ENCODE peak calls at places on chromosomes 3 and 15, in ten cellular contexts. Q, W, V, O, D, T, Z, R, I and E are unnamed samples.

GRCh38 chr3:46996689-46997452 is 17.4 kb downstream of the NBEAL2 start:
- DNase-seq in Q (no peak), W (no peak), V (no peak), O (no peak), D (no peak), T (peak), Z (no peak), R (peak), I (no peak), E (no peak)

GRCh38 chr3:54835701-54836100 is 92.2 kb downstream of the LRTM1 start:
- DNase-seq in Q (no peak), W (no peak), V (no peak), O (no peak), D (no peak), T (no peak), Z (no peak), R (no peak), I (no peak), E (no peak)

GRCh38 chr3:184567924-184568590 is 6.5 kb downstream of the EPHB3 start:
- DNase-seq in Q (no peak), W (no peak), V (no peak), O (no peak), D (no peak), T (peak), Z (no peak), R (no peak), I (peak), E (no peak)

GRCh38 chr3:170961616-170962400 is 53.4 kb upstream of the EIF5A2 start:
- DNase-seq in Q (peak), W (peak), V (no peak), O (no peak), D (no peak), T (no peak), Z (no peak), R (peak), I (no peak), E (peak)

GRCh38 chr3:46517016-46517770 is 19.4 kb downstream of the RTP3 start:
- DNase-seq in Q (no peak), W (peak), V (no peak), O (no peak), D (no peak), T (no peak), Z (peak), R (peak), I (no peak), E (no peak)

GRCh38 chr3:171883893-171884279 is 40.7 kb downstream of the TMEM212 start:
- DNase-seq in Q (no peak), W (no peak), V (no peak), O (no peak), D (no peak), T (no peak), Z (no peak), R (no peak), I (no peak), E (no peak)

GRCh38 chr3:52052831-52053306 is 3.5 kb downstream of the DUSP7 start:
- DNase-seq in Q (peak), W (no peak), V (peak), O (no peak), D (peak), T (peak), Z (peak), R (peak), I (no peak), E (peak)

GRCh38 chr3:99439892-99440291 is 198.5 kb upstream of the COL8A1 start:
- DNase-seq in Q (no peak), W (no peak), V (no peak), O (no peak), D (no peak), T (no peak), Z (no peak), R (no peak), I (no peak), E (no peak)

GRCh38 chr3:72492240-72492639 is 356.0 kb downstream of the SHQ1 start:
- DNase-seq in Q (no peak), W (no peak), V (peak), O (no peak), D (peak), T (no peak), Z (peak), R (peak), I (no peak), E (no peak)

GRCh38 chr3:128383316-128384235 is 83.1 kb downstream of the DNAJB8 start:
- DNase-seq in Q (no peak), W (peak), V (peak), O (peak), D (peak), T (peak), Z (no peak), R (peak), I (no peak), E (no peak)

GRCh38 chr3:190491533-190492054 is 22.3 kb upstream of the IL1RAP start:
- DNase-seq in Q (no peak), W (no peak), V (peak), O (no peak), D (no peak), T (no peak), Z (no peak), R (no peak), I (no peak), E (no peak)

GRCh38 chr3:126416943-126417342 is 22.2 kb downstream of the CFAP100 start:
- DNase-seq in Q (no peak), W (no peak), V (no peak), O (no peak), D (peak), T (no peak), Z (no peak), R (no peak), I (no peak), E (no peak)

GRCh38 chr15:39034816-39035215 is 470.2 kb upstream of the RASGRP1 start:
- DNase-seq in Q (no peak), W (no peak), V (no peak), O (no peak), D (no peak), T (no peak), Z (no peak), R (no peak), I (no peak), E (no peak)

GRCh38 chr3:42652611-42653302 is 740 bp upstream of the ZBTB47 start:
- DNase-seq in Q (no peak), W (no peak), V (no peak), O (no peak), D (peak), T (peak), Z (no peak), R (peak), I (no peak), E (no peak)

GRCh38 chr15:100934735-100935134 is 15.6 kb downstream of the LRRK1 start:
- DNase-seq in Q (no peak), W (no peak), V (no peak), O (no peak), D (no peak), T (no peak), Z (no peak), R (peak), I (no peak), E (no peak)
- TF ChIP-seq CTCF in Q (no peak), W (no peak), V (no peak), O (no peak), D (no peak), T (no peak), Z (no peak), R (peak), I (no peak), E (no peak)

GRCh38 chr15:33242165-33242564 is 47.7 kb upstream of the FMN1 start:
- DNase-seq in Q (peak), W (no peak), V (no peak), O (no peak), D (no peak), T (no peak), Z (peak), R (peak), I (no peak), E (no peak)

GRCh38 chr15:33244471-33244870 is 50.0 kb upstream of the FMN1 start:
- DNase-seq in Q (no peak), W (no peak), V (no peak), O (no peak), D (no peak), T (no peak), Z (no peak), R (no peak), I (no peak), E (no peak)

GRCh38 chr15:33243393-33243792 is 48.9 kb upstream of the FMN1 start:
- DNase-seq in Q (no peak), W (no peak), V (no peak), O (no peak), D (no peak), T (no peak), Z (no peak), R (peak), I (no peak), E (no peak)

GRCh38 chr15:33243869-33244268 is 49.4 kb upstream of the FMN1 start:
- DNase-seq in Q (no peak), W (no peak), V (no peak), O (no peak), D (no peak), T (no peak), Z (no peak), R (peak), I (no peak), E (no peak)

DNA sequence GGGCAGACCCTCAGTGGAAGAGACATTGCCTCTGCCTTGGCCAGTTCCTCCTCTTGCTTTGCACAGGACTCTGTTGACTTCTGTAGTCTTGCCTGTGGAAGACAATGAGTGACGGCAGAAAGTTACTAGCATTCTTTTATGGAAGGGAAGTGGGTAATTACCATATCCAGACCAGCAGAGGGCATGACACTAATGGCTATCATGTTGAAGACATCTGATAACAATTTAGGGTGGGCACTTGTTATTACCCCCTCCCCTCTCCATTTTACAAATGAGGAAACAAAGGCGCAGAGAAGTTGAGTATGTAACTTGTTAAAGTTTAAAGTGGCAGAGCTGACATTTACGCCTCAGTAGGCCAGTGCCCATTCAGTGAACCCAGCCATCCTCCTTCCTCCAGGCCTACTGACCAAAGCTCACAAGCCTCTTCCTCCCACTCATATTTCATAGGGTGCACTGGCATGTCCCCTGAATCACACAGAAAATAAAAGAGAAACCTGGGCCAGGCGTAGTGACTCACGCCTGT is 48.2 kb upstream of the FMN1 start:
- DNase-seq in Q (peak), W (no peak), V (no peak), O (no peak), D (no peak), T (no peak), Z (no peak), R (peak), I (no peak), E (no peak)
- TF ChIP-seq CTCF in Q (peak), W (peak), V (no peak), O (peak), D (no peak), T (no peak), Z (peak), R (peak), I (peak), E (peak)

DNA sequence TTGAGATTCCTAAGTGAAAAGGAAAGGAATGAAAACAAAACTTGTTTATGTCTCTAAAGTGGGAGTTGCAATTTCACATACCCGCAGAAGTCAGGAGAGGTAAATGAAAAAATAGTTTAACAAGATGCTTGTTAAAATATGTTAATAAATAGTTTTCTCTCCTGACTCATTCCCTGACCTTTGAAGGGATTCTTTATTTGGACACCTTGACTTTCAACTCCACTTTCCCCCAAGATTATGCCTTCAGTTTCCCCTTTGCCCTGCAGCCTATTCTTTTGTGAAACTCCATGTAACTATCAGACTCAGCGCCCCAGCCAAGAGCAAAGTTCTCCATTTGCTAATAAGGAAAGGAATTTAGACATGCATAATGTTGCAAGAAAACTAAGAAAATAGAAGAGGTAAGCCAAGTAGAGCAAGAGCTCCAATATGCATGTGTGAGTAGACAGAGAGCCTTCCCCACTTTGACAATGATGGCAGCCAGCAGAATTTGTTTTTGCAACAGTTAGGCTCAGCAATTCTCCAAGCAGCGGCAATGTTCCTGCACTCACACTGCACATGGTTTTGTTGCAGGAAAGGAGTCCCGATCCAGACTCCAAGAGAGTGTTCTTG is 61.2 kb downstream of the CD200 start:
- DNase-seq in Q (no peak), W (no peak), V (no peak), O (no peak), D (peak), T (no peak), Z (no peak), R (peak), I (no peak), E (no peak)
- TF ChIP-seq CTCF in Q (no peak), W (no peak), V (no peak), O (no peak), D (no peak), T (no peak), Z (no peak), R (no peak), I (no peak), E (no peak)

GRCh38 chr3:159783780-159784747 is 204.6 kb upstream of the IL12A start:
- DNase-seq in Q (no peak), W (no peak), V (no peak), O (no peak), D (no peak), T (no peak), Z (no peak), R (no peak), I (no peak), E (no peak)

GRCh38 chr3:159782724-159783421 is 205.8 kb upstream of the IL12A start:
- DNase-seq in Q (no peak), W (no peak), V (no peak), O (no peak), D (no peak), T (no peak), Z (no peak), R (no peak), I (no peak), E (no peak)

GRCh38 chr3:159779883-159780282 is 208.8 kb upstream of the IL12A start:
- DNase-seq in Q (no peak), W (no peak), V (no peak), O (no peak), D (no peak), T (no peak), Z (no peak), R (no peak), I (no peak), E (no peak)

GRCh38 chr3:159785276-159785675 is 203.4 kb upstream of the IL12A start:
- DNase-seq in Q (no peak), W (no peak), V (no peak), O (no peak), D (no peak), T (no peak), Z (no peak), R (peak), I (no peak), E (no peak)

DNA sequence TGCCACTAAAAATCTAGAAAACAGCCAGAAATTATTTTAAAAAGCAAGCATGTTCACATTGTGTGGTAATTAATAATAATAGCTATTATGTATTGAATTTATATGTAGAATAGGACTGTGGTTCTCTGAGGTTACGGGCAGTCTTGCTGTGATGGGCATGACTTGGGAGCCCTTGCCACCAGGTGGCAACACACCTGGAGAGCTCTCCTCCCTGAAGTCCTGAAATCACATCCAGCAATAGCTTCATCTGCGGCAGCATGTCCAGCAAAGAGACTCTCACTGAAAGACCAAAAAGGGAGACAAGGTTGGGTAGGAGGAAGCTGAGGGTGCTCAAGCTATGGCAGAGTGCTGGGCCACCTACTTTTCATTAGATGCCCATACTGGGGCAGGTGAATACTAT is 206.8 kb upstream of the IL12A start:
- DNase-seq in Q (no peak), W (no peak), V (no peak), O (no peak), D (no peak), T (no peak), Z (no peak), R (no peak), I (no peak), E (no peak)
- TF ChIP-seq CTCF in Q (no peak), W (peak), V (no peak), O (no peak), D (no peak), T (no peak), Z (no peak), R (peak), I (no peak), E (no peak)

GRCh38 chr3:48567500-48567899 is 3.9 kb upstream of the UCN2 start:
- DNase-seq in Q (no peak), W (no peak), V (no peak), O (peak), D (no peak), T (peak), Z (no peak), R (no peak), I (no peak), E (no peak)
- TF ChIP-seq CTCF in Q (no peak), W (no peak), V (no peak), O (no peak), D (no peak), T (no peak), Z (no peak), R (no peak), I (no peak), E (no peak)

DNA sequence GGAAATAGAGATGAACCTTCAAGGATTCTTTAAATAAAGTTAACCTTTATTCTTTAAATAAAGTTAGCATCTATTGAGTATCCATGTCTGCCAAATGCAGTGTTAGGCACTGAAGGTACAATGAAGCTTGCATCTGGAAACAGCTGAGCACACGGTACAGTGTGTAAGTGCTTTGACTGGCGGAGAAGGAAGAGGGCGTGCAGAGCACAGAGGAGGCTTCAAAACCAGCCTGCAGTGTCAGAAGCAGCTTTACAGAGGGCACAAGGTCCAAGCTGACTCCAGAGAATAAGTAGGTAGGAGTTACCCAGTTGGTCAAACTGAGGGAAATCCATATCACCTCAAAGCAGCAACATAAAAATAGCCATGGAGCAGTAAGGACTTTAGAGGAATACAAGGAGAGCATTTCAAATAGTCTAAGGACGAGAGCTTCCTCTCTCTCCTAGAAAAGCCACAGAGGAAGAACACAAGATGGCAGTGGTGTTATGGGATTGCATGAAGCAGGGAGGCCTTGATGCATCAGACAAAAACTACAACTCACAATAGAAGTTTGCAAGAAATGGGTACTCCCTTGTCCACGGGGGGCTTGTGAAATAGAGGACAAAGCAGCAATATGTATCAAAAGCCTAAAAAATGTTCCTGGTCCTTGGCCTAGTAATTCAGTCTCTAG is 60.3 kb upstream of the PPP2R3A start:
- DNase-seq in Q (no peak), W (no peak), V (no peak), O (no peak), D (no peak), T (no peak), Z (no peak), R (peak), I (no peak), E (no peak)
- TF ChIP-seq CTCF in Q (no peak), W (peak), V (peak), O (no peak), D (no peak), T (no peak), Z (peak), R (peak), I (no peak), E (peak)

GRCh38 chr15:44295909-44296420 is 7.4 kb downstream of the GOLM2 start:
- DNase-seq in Q (no peak), W (no peak), V (no peak), O (no peak), D (no peak), T (no peak), Z (no peak), R (peak), I (no peak), E (no peak)

GRCh38 chr15:44296625-44297524 is 8.4 kb downstream of the GOLM2 start:
- DNase-seq in Q (no peak), W (no peak), V (no peak), O (no peak), D (no peak), T (no peak), Z (peak), R (peak), I (no peak), E (no peak)

GRCh38 chr15:44299997-44300396 is 11.5 kb downstream of the GOLM2 start:
- DNase-seq in Q (no peak), W (no peak), V (no peak), O (no peak), D (no peak), T (no peak), Z (no peak), R (no peak), I (no peak), E (no peak)

GRCh38 chr15:44300567-44300966 is 12.0 kb downstream of the GOLM2 start:
- DNase-seq in Q (no peak), W (no peak), V (no peak), O (no peak), D (no peak), T (no peak), Z (no peak), R (no peak), I (no peak), E (no peak)

DNA sequence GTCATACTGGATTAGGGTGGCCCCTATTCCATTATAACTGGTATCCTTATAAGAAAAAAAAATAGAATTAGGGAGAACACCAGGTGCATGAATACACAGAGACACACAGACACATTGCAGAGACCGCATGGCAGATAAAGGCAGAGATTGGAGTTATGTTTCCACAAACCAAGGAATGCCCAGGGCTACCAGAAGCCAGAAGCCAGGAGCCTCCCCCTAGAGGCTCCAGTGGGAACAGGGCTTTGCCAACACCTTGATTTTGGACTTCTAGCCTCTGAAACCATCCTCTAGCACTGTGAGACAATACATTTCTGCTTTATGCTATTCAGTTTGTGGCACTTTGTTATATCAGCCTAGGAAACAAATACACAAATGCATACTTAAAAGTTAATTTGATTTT is 10.4 kb downstream of the GOLM2 start:
- DNase-seq in Q (no peak), W (no peak), V (no peak), O (no peak), D (no peak), T (no peak), Z (no peak), R (no peak), I (no peak), E (no peak)
- TF ChIP-seq CTCF in Q (no peak), W (peak), V (no peak), O (no peak), D (no peak), T (peak), Z (peak), R (peak), I (peak), E (peak)

DNA sequence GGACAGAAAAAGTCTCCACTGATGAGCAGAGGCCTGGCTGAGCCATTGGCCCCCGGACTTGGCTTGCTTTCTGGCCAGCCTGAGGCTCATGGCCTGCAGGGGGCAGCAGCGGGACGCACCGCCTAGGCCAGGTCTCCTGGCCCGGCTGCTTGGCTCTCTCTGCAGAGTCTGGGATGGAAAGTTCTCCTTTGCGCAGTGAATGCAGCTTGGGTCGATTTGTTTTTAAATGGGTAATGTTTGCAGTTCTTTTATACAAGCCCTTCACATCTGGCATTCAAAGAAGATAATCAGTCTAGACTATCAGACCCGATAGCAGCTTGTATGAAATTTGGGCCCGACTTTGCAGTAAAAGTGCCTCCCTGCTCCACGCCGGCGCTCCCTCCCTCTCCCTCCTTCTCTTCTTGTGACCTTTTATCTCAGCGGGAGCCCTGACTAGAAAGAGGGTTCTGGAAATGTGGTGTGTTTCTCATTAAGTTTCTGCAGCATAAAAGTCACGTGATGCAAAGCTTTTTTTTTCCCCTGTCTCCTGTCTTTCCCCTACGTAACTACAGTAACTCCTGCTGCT is 59.9 kb downstream of the ZNF621 start:
- DNase-seq in Q (peak), W (no peak), V (peak), O (peak), D (peak), T (peak), Z (peak), R (peak), I (peak), E (peak)
- TF ChIP-seq CTCF in Q (peak), W (peak), V (peak), O (peak), D (peak), T (peak), Z (peak), R (peak), I (peak), E (peak)